ENCODE peak calls at places on chromosomes 3 and 15, in four cellular contexts. One of them, this sample, is unnamed.

GRCh38 chr3:183193762-183194701 is 31.5 kb upstream of the LAMP3 start:
- DNase-seq in GM12878: no peak
- DNase-seq in K562: no peak
- DNase-seq in HL-60: no peak
- DNase-seq in this sample: no peak

GRCh38 chr3:140343709-140344417 is 334.0 kb upstream of the TRIM42 start:
- DNase-seq in GM12878: no peak
- DNase-seq in K562: no peak
- DNase-seq in HL-60: no peak
- DNase-seq in this sample: no peak

GRCh38 chr3:185560676-185561075 is 8.3 kb upstream of the LIPH start:
- DNase-seq in GM12878: no peak
- DNase-seq in K562: no peak
- DNase-seq in HL-60: no peak
- DNase-seq in this sample: no peak

GRCh38 chr3:159158213-159158612 is 356.4 kb downstream of the MFSD1 start:
- DNase-seq in GM12878: no peak
- DNase-seq in K562: no peak
- DNase-seq in HL-60: no peak
- DNase-seq in this sample: no peak

GRCh38 chr3:100754563-100755334 is 45.5 kb downstream of the TFG start:
- DNase-seq in GM12878: no peak
- DNase-seq in K562: no peak
- DNase-seq in HL-60: no peak
- DNase-seq in this sample: no peak

GRCh38 chr3:71998995-71999673 is 214.2 kb upstream of the PROK2 start:
- DNase-seq in GM12878: no peak
- DNase-seq in K562: no peak
- DNase-seq in HL-60: no peak
- DNase-seq in this sample: no peak

GRCh38 chr3:50466177-50466576 is 37.3 kb downstream of the CACNA2D2 start:
- DNase-seq in GM12878: no peak
- DNase-seq in K562: no peak
- DNase-seq in HL-60: no peak
- DNase-seq in this sample: no peak

GRCh38 chr15:65783872-65784271 is 8.2 kb downstream of the DENND4A start:
- DNase-seq in GM12878: no peak
- DNase-seq in K562: no peak
- DNase-seq in HL-60: no peak
- DNase-seq in this sample: no peak

GRCh38 chr15:78712797-78713515 is 71.9 kb upstream of the CHRNB4 start:
- DNase-seq in GM12878: no peak
- DNase-seq in K562: no peak
- DNase-seq in HL-60: no peak
- DNase-seq in this sample: no peak

GRCh38 chr3:146044046-146044445 is 116.9 kb downstream of the PLOD2 start:
- DNase-seq in GM12878: no peak
- DNase-seq in K562: no peak
- DNase-seq in HL-60: no peak
- DNase-seq in this sample: no peak

GRCh38 chr3:56101576-56101975 is 366.7 kb downstream of the ERC2 start:
- DNase-seq in GM12878: no peak
- DNase-seq in K562: no peak
- DNase-seq in HL-60: no peak
- DNase-seq in this sample: no peak

GRCh38 chr3:118618247-118619040 is 416.2 kb downstream of the IGSF11 start:
- DNase-seq in GM12878: no peak
- DNase-seq in K562: no peak
- DNase-seq in HL-60: no peak
- DNase-seq in this sample: no peak

GRCh38 chr15:101479851-101480612 is 9.5 kb downstream of the PCSK6 start:
- DNase-seq in GM12878: no peak
- DNase-seq in K562: no peak
- DNase-seq in HL-60: no peak
- DNase-seq in this sample: no peak

GRCh38 chr15:85692873-85693272 is 101.9 kb downstream of the KLHL25 start:
- DNase-seq in GM12878: peak; percentile 95
- DNase-seq in K562: no peak
- DNase-seq in HL-60: no peak
- DNase-seq in this sample: no peak

GRCh38 chr3:82236257-82236656 is 474.8 kb upstream of the GBE1 start:
- DNase-seq in GM12878: no peak
- DNase-seq in K562: no peak
- DNase-seq in HL-60: no peak
- DNase-seq in this sample: no peak

GRCh38 chr3:126402178-126402577 is 7.5 kb downstream of the CFAP100 start:
- DNase-seq in GM12878: no peak
- DNase-seq in K562: no peak
- DNase-seq in HL-60: no peak
- DNase-seq in this sample: no peak

GRCh38 chr15:90038639-90039095 is 37.5 kb downstream of the ZNF710 start:
- DNase-seq in GM12878: no peak
- DNase-seq in K562: no peak
- DNase-seq in HL-60: peak; percentile 76
- DNase-seq in this sample: no peak

GRCh38 chr3:172892158-172892557 is 141.6 kb downstream of the ECT2 start:
- DNase-seq in GM12878: no peak
- DNase-seq in K562: no peak
- DNase-seq in HL-60: no peak
- DNase-seq in this sample: no peak

GRCh38 chr15:27871078-27871695 is 227.9 kb downstream of the OCA2 start:
- DNase-seq in GM12878: no peak
- DNase-seq in K562: no peak
- DNase-seq in HL-60: no peak
- DNase-seq in this sample: no peak

GRCh38 chr15:77840962-77841361 is 208.2 kb upstream of the LINGO1 start:
- DNase-seq in GM12878: no peak
- DNase-seq in K562: no peak
- DNase-seq in HL-60: no peak
- DNase-seq in this sample: no peak

GRCh38 chr15:75727851-75728715 is 15.4 kb upstream of the CSPG4 start:
- DNase-seq in GM12878: no peak
- DNase-seq in K562: no peak
- DNase-seq in HL-60: no peak
- DNase-seq in this sample: no peak

GRCh38 chr3:72892081-72892763 is 4.4 kb downstream of the GXYLT2 start:
- DNase-seq in GM12878: no peak
- DNase-seq in K562: no peak
- DNase-seq in HL-60: no peak
- DNase-seq in this sample: no peak

GRCh38 chr15:57388199-57388863 is 12.0 kb downstream of the CGNL1 start:
- DNase-seq in GM12878: no peak
- DNase-seq in K562: no peak
- DNase-seq in HL-60: no peak
- DNase-seq in this sample: no peak

DNA sequence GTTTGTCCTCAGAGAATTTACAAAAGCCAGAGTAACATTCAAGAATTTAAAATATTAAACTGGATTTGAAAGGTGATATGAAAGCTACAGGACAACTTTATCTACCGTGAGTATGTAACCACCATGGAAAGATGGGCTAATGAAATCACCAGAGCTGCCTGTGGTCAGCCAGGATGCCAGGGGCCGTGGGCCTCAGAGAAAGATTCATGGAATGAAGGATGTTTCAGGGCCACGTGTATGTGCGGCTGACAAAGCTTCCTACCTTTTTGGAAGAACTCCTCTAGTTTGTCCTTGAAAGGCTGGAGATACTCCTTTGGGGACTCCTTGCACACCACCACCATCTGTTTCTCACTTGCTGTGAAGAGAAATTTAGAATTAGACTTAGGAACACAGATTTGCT is 138.9 kb downstream of the GREM1 start:
- DNase-seq in GM12878: no peak
- DNase-seq in K562: no peak
- DNase-seq in HL-60: no peak
- DNase-seq in this sample: no peak
- TF ChIP-seq SPI1 in GM12878: no peak
- TF ChIP-seq SPI1 in K562: no peak
- TF ChIP-seq SPI1 in HL-60: no peak
- TF ChIP-seq SPI1 in this sample: no peak

DNA sequence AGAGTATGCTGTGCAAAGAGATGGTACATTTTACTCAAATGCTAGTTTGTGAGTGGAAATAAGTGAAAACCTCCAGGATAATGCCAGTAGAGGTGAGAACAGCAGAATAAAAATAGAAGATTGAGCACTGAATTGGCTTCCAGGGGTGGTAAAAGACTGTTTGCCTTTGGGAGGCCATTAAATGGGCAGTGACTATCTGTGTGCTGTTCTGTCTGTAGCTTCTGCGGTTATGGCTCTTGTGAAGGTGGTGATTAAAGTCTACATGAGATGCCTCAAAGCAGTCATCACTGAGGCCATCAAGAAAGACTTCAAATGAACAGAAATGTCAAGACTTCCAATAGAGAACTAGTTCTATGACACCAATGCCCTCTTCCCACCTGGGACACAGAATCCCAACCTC is 108.8 kb downstream of the EFHB start:
- DNase-seq in GM12878: no peak
- DNase-seq in K562: no peak
- DNase-seq in HL-60: no peak
- DNase-seq in this sample: no peak
- TF ChIP-seq SPI1 in GM12878: no peak
- TF ChIP-seq SPI1 in K562: no peak
- TF ChIP-seq SPI1 in HL-60: no peak
- TF ChIP-seq SPI1 in this sample: no peak

GRCh38 chr3:31580645-31581044 is 47.9 kb downstream of the STT3B start:
- DNase-seq in GM12878: no peak
- DNase-seq in K562: no peak
- DNase-seq in HL-60: no peak
- DNase-seq in this sample: no peak

GRCh38 chr3:31579828-31580227 is 47.1 kb downstream of the STT3B start:
- DNase-seq in GM12878: no peak
- DNase-seq in K562: no peak
- DNase-seq in HL-60: no peak
- DNase-seq in this sample: no peak

GRCh38 chr3:31576521-31576920 is 43.8 kb downstream of the STT3B start:
- DNase-seq in GM12878: no peak
- DNase-seq in K562: no peak
- DNase-seq in HL-60: no peak
- DNase-seq in this sample: no peak

GRCh38 chr3:31577232-31577631 is 44.5 kb downstream of the STT3B start:
- DNase-seq in GM12878: no peak
- DNase-seq in K562: no peak
- DNase-seq in HL-60: no peak
- DNase-seq in this sample: no peak

GRCh38 chr3:31581660-31582059 is 48.9 kb downstream of the STT3B start:
- DNase-seq in GM12878: no peak
- DNase-seq in K562: no peak
- DNase-seq in HL-60: no peak
- DNase-seq in this sample: no peak
- TF ChIP-seq SPI1 in GM12878: no peak
- TF ChIP-seq SPI1 in K562: no peak
- TF ChIP-seq SPI1 in HL-60: peak; percentile 74
- TF ChIP-seq SPI1 in this sample: no peak

GRCh38 chr3:42780892-42781700 is 8.0 kb upstream of the CCDC13 start:
- DNase-seq in GM12878: peak; percentile 39
- DNase-seq in K562: peak; percentile 61
- DNase-seq in HL-60: no peak
- DNase-seq in this sample: no peak
- TF ChIP-seq SPI1 in GM12878: no peak
- TF ChIP-seq SPI1 in K562: no peak
- TF ChIP-seq SPI1 in HL-60: no peak
- TF ChIP-seq SPI1 in this sample: no peak

GRCh38 chr3:42600958-42601675 is 631 bp downstream of the NKTR start:
- DNase-seq in GM12878: no peak
- DNase-seq in K562: no peak
- DNase-seq in HL-60: peak; percentile 60
- DNase-seq in this sample: peak; percentile 14
- TF ChIP-seq SPI1 in GM12878: no peak
- TF ChIP-seq SPI1 in K562: no peak
- TF ChIP-seq SPI1 in HL-60: no peak
- TF ChIP-seq SPI1 in this sample: no peak

DNA sequence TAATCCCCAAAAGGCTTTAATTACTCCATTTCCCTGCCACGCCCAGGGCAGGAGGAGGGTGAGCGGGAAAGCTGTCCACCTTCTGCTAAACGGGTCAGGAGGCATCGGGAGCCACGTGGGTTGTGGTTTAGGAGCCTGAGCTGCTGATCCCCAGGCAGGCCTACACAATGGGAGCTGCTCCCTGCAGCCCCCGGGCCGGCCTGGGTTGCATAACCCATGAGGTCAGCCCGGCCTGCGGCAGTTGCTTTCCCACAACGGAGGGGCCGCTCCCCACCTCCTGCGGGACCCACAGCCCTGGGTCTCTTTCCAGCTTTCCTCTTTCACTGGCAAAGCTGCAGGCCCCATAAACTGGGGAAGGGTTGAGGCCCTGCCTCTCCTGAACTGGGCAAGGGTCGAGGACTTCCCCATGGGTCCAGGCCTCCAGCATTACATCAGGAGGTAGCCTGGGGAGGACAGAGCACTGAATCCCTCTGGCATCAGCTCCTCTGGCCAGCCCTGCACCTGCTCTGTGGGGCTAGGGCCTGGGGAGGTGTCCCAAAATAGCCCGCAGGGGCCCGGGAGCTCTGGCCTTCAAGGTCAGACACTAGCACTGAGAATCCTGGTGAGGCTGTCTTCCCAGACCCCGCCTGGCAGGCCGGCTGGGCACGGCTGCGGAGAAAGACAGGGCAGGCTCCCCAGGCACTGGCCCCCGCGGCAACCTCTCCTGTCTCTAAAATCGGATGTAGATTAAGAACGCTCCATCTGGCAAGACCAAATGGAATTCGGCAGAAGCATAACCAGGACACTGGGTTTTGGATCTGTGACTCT is 47.3 kb downstream of the ZDHHC19 start:
- DNase-seq in GM12878: no peak
- DNase-seq in K562: no peak
- DNase-seq in HL-60: peak; percentile 97
- DNase-seq in this sample: no peak
- TF ChIP-seq SPI1 in GM12878: no peak
- TF ChIP-seq SPI1 in K562: no peak
- TF ChIP-seq SPI1 in HL-60: peak; percentile 8
- TF ChIP-seq SPI1 in this sample: no peak